ENCODE peak calls at places on chromosomes 3 and 15, in nine cellular contexts. One of them, this sample, is unnamed.

GRCh38 chr15:31442203-31443090 is 115.8 kb downstream of the KLF13 start:
- DNase-seq in A673: peak
- DNase-seq in CD4-positive, alpha-beta memory T cell: no peak
- DNase-seq in H1: no peak
- DNase-seq in mesenchymal stem cell: peak
- DNase-seq in GM23248: peak
- DNase-seq in heart right ventricle: peak
- DNase-seq in mesendoderm: peak
- DNase-seq in cardiac muscle cell: no peak
- DNase-seq in this sample: no peak

GRCh38 chr15:74324714-74325113 is 42.7 kb downstream of the CYP11A1 start:
- DNase-seq in A673: no peak
- DNase-seq in CD4-positive, alpha-beta memory T cell: no peak
- DNase-seq in H1: no peak
- DNase-seq in mesenchymal stem cell: no peak
- DNase-seq in GM23248: no peak
- DNase-seq in heart right ventricle: no peak
- DNase-seq in mesendoderm: no peak
- DNase-seq in cardiac muscle cell: no peak
- DNase-seq in this sample: no peak

GRCh38 chr3:51099794-51100542 is 285.1 kb upstream of the MANF start:
- DNase-seq in A673: peak
- DNase-seq in CD4-positive, alpha-beta memory T cell: no peak
- DNase-seq in H1: peak
- DNase-seq in mesenchymal stem cell: peak
- DNase-seq in GM23248: peak
- DNase-seq in heart right ventricle: no peak
- DNase-seq in mesendoderm: peak
- DNase-seq in cardiac muscle cell: peak
- DNase-seq in this sample: no peak

GRCh38 chr15:95174281-95174680 is 942.9 kb downstream of the MCTP2 start:
- DNase-seq in A673: no peak
- DNase-seq in CD4-positive, alpha-beta memory T cell: no peak
- DNase-seq in H1: no peak
- DNase-seq in mesenchymal stem cell: no peak
- DNase-seq in GM23248: peak
- DNase-seq in heart right ventricle: no peak
- DNase-seq in mesendoderm: no peak
- DNase-seq in cardiac muscle cell: no peak
- DNase-seq in this sample: no peak

GRCh38 chr15:56982987-56983386 is 64.5 kb downstream of the TCF12 start:
- DNase-seq in A673: no peak
- DNase-seq in CD4-positive, alpha-beta memory T cell: no peak
- DNase-seq in H1: no peak
- DNase-seq in mesenchymal stem cell: no peak
- DNase-seq in GM23248: no peak
- DNase-seq in heart right ventricle: no peak
- DNase-seq in mesendoderm: no peak
- DNase-seq in cardiac muscle cell: no peak
- DNase-seq in this sample: no peak

GRCh38 chr15:63933522-63933921 is 99.8 kb upstream of the HERC1 start:
- DNase-seq in A673: no peak
- DNase-seq in CD4-positive, alpha-beta memory T cell: no peak
- DNase-seq in H1: no peak
- DNase-seq in mesenchymal stem cell: no peak
- DNase-seq in GM23248: peak
- DNase-seq in heart right ventricle: no peak
- DNase-seq in mesendoderm: no peak
- DNase-seq in cardiac muscle cell: no peak
- DNase-seq in this sample: no peak

GRCh38 chr15:35299059-35299735 is 214.1 kb upstream of the NANOGP8 start:
- DNase-seq in A673: no peak
- DNase-seq in CD4-positive, alpha-beta memory T cell: no peak
- DNase-seq in H1: no peak
- DNase-seq in mesenchymal stem cell: no peak
- DNase-seq in GM23248: no peak
- DNase-seq in heart right ventricle: no peak
- DNase-seq in mesendoderm: no peak
- DNase-seq in cardiac muscle cell: no peak
- DNase-seq in this sample: no peak

GRCh38 chr15:64681424-64682024 is 93.9 kb downstream of the RBPMS2 start:
- DNase-seq in A673: peak
- DNase-seq in CD4-positive, alpha-beta memory T cell: no peak
- DNase-seq in H1: no peak
- DNase-seq in mesenchymal stem cell: peak
- DNase-seq in GM23248: peak
- DNase-seq in heart right ventricle: no peak
- DNase-seq in mesendoderm: peak
- DNase-seq in cardiac muscle cell: peak
- DNase-seq in this sample: no peak

GRCh38 chr3:169494982-169495381 is 168.5 kb downstream of the MECOM start:
- DNase-seq in A673: no peak
- DNase-seq in CD4-positive, alpha-beta memory T cell: no peak
- DNase-seq in H1: no peak
- DNase-seq in mesenchymal stem cell: no peak
- DNase-seq in GM23248: no peak
- DNase-seq in heart right ventricle: no peak
- DNase-seq in mesendoderm: no peak
- DNase-seq in cardiac muscle cell: no peak
- DNase-seq in this sample: no peak

GRCh38 chr15:73994912-73995622 is 551 bp downstream of the PML start:
- DNase-seq in A673: no peak
- DNase-seq in CD4-positive, alpha-beta memory T cell: no peak
- DNase-seq in H1: no peak
- DNase-seq in mesenchymal stem cell: peak
- DNase-seq in GM23248: peak
- DNase-seq in heart right ventricle: peak
- DNase-seq in mesendoderm: peak
- DNase-seq in cardiac muscle cell: no peak
- DNase-seq in this sample: peak

GRCh38 chr3:11908981-11909698 is 62.5 kb upstream of the TAMM41 start:
- DNase-seq in A673: no peak
- DNase-seq in CD4-positive, alpha-beta memory T cell: peak
- DNase-seq in H1: no peak
- DNase-seq in mesenchymal stem cell: no peak
- DNase-seq in GM23248: no peak
- DNase-seq in heart right ventricle: no peak
- DNase-seq in mesendoderm: no peak
- DNase-seq in cardiac muscle cell: no peak
- DNase-seq in this sample: peak

GRCh38 chr3:168914662-168915061 is 748.9 kb downstream of the MECOM start:
- DNase-seq in A673: no peak
- DNase-seq in CD4-positive, alpha-beta memory T cell: no peak
- DNase-seq in H1: no peak
- DNase-seq in mesenchymal stem cell: no peak
- DNase-seq in GM23248: peak
- DNase-seq in heart right ventricle: no peak
- DNase-seq in mesendoderm: peak
- DNase-seq in cardiac muscle cell: no peak
- DNase-seq in this sample: no peak

GRCh38 chr3:197737749-197738462 is 1.2 kb upstream of the RUBCN start:
- DNase-seq in A673: no peak
- DNase-seq in CD4-positive, alpha-beta memory T cell: no peak
- DNase-seq in H1: no peak
- DNase-seq in mesenchymal stem cell: no peak
- DNase-seq in GM23248: no peak
- DNase-seq in heart right ventricle: no peak
- DNase-seq in mesendoderm: no peak
- DNase-seq in cardiac muscle cell: no peak
- DNase-seq in this sample: no peak

GRCh38 chr3:195093731-195094130 is 177.2 kb downstream of the XXYLT1 start:
- DNase-seq in A673: no peak
- DNase-seq in CD4-positive, alpha-beta memory T cell: no peak
- DNase-seq in H1: no peak
- DNase-seq in mesenchymal stem cell: no peak
- DNase-seq in GM23248: no peak
- DNase-seq in heart right ventricle: peak
- DNase-seq in mesendoderm: no peak
- DNase-seq in cardiac muscle cell: no peak
- DNase-seq in this sample: no peak

DNA sequence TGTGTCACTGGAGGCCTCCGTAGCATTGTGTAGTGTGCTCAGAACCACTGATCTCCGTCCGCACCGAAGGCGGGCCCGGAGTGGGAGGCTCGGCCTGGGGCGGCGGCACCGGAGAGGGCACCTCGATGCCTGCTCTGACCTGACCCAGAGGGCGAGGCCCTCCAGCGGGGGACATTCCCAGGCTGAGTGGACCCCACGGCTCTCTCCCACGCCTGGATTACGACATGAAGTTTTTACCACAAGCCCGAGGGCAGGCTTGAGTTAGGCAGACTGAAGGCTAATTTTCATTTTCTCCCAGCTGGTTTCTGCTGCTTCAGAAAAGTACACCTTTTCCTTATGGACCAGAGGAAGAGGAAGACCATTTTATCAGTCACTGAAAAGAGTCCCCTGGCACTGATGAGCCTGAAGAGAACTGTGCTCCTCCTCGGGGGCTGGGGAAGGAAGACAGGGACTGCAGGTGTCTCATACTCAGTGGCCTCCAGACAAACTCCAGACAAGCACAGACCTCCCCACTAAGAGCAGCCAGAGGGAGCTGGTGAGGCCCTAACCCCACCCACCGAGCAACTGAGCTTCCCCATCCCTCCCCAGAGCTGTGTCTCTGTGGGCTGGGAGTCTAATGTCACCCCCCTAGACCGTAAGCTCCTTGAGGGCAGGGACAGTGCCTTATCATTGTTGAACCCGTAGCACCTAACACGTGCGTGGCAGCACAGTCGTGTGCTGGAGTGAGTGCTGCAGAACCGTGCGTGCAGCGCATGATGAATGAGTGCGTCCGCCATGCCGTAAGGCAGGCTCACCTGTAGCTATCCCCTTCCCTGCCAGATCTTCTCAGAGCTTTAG is 74.5 kb upstream of the BLM start:
- DNase-seq in A673: no peak
- DNase-seq in CD4-positive, alpha-beta memory T cell: no peak
- DNase-seq in H1: no peak
- DNase-seq in mesenchymal stem cell: no peak
- DNase-seq in GM23248: peak
- DNase-seq in heart right ventricle: no peak
- DNase-seq in mesendoderm: peak
- DNase-seq in cardiac muscle cell: no peak
- DNase-seq in this sample: no peak
- H3K27ac ChIP-seq in A673: no peak
- H3K27ac ChIP-seq in CD4-positive, alpha-beta memory T cell: no peak
- H3K27ac ChIP-seq in H1: no peak
- H3K27ac ChIP-seq in mesenchymal stem cell: no peak
- H3K27ac ChIP-seq in GM23248: no peak
- H3K27ac ChIP-seq in heart right ventricle: no peak
- H3K27ac ChIP-seq in mesendoderm: no peak
- H3K27ac ChIP-seq in cardiac muscle cell: no peak
- H3K27ac ChIP-seq in this sample: no peak

GRCh38 chr15:68582864-68583263 is 4.1 kb downstream of the CORO2B start:
- DNase-seq in A673: no peak
- DNase-seq in CD4-positive, alpha-beta memory T cell: no peak
- DNase-seq in H1: no peak
- DNase-seq in mesenchymal stem cell: no peak
- DNase-seq in GM23248: no peak
- DNase-seq in heart right ventricle: no peak
- DNase-seq in mesendoderm: no peak
- DNase-seq in cardiac muscle cell: no peak
- DNase-seq in this sample: no peak
- H3K27ac ChIP-seq in A673: no peak
- H3K27ac ChIP-seq in CD4-positive, alpha-beta memory T cell: no peak
- H3K27ac ChIP-seq in H1: no peak
- H3K27ac ChIP-seq in mesenchymal stem cell: no peak
- H3K27ac ChIP-seq in GM23248: no peak
- H3K27ac ChIP-seq in heart right ventricle: no peak
- H3K27ac ChIP-seq in mesendoderm: no peak
- H3K27ac ChIP-seq in cardiac muscle cell: no peak
- H3K27ac ChIP-seq in this sample: no peak

GRCh38 chr15:37104413-37105392 is 4.4 kb upstream of the MEIS2 start:
- DNase-seq in A673: no peak
- DNase-seq in CD4-positive, alpha-beta memory T cell: no peak
- DNase-seq in H1: no peak
- DNase-seq in mesenchymal stem cell: peak
- DNase-seq in GM23248: no peak
- DNase-seq in heart right ventricle: no peak
- DNase-seq in mesendoderm: no peak
- DNase-seq in cardiac muscle cell: no peak
- DNase-seq in this sample: no peak
- H3K27ac ChIP-seq in A673: no peak
- H3K27ac ChIP-seq in CD4-positive, alpha-beta memory T cell: no peak
- H3K27ac ChIP-seq in H1: no peak
- H3K27ac ChIP-seq in mesenchymal stem cell: no peak
- H3K27ac ChIP-seq in GM23248: no peak
- H3K27ac ChIP-seq in heart right ventricle: peak
- H3K27ac ChIP-seq in mesendoderm: no peak
- H3K27ac ChIP-seq in cardiac muscle cell: peak
- H3K27ac ChIP-seq in this sample: no peak

GRCh38 chr3:177358968-177359600 is 161.8 kb upstream of the TBL1XR1 start:
- DNase-seq in A673: peak
- DNase-seq in CD4-positive, alpha-beta memory T cell: peak
- DNase-seq in H1: peak
- DNase-seq in mesenchymal stem cell: peak
- DNase-seq in GM23248: peak
- DNase-seq in heart right ventricle: peak
- DNase-seq in mesendoderm: peak
- DNase-seq in cardiac muscle cell: peak
- DNase-seq in this sample: peak

GRCh38 chr3:177361042-177361938 is 164.0 kb upstream of the TBL1XR1 start:
- DNase-seq in A673: no peak
- DNase-seq in CD4-positive, alpha-beta memory T cell: no peak
- DNase-seq in H1: peak
- DNase-seq in mesenchymal stem cell: no peak
- DNase-seq in GM23248: no peak
- DNase-seq in heart right ventricle: no peak
- DNase-seq in mesendoderm: peak
- DNase-seq in cardiac muscle cell: no peak
- DNase-seq in this sample: no peak

GRCh38 chr3:177364236-177364635 is 167.0 kb upstream of the TBL1XR1 start:
- DNase-seq in A673: no peak
- DNase-seq in CD4-positive, alpha-beta memory T cell: no peak
- DNase-seq in H1: no peak
- DNase-seq in mesenchymal stem cell: no peak
- DNase-seq in GM23248: no peak
- DNase-seq in heart right ventricle: no peak
- DNase-seq in mesendoderm: no peak
- DNase-seq in cardiac muscle cell: no peak
- DNase-seq in this sample: no peak

GRCh38 chr3:177359601-177360357 is 162.5 kb upstream of the TBL1XR1 start:
- DNase-seq in A673: peak
- DNase-seq in CD4-positive, alpha-beta memory T cell: peak
- DNase-seq in H1: peak
- DNase-seq in mesenchymal stem cell: peak
- DNase-seq in GM23248: peak
- DNase-seq in heart right ventricle: peak
- DNase-seq in mesendoderm: peak
- DNase-seq in cardiac muscle cell: peak
- DNase-seq in this sample: peak

DNA sequence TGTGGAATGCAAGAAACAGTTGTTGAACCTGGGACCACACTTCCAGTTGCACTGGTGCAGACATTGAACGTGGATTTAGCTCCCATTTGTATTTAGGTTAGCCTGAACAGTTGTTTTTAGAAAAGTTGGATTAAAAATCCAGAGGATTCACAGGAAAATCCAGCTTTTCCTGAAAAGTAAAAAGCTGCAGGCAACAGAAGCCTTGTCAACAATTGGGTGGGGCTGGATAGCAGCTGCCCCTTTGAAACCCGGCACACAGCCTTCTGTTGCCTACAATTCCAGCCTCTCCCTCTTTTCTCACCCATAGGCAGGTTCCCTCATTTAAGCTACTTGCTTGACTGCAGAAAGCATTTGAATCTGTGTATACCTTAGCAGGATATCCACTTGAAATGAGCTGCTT is 165.4 kb upstream of the TBL1XR1 start:
- DNase-seq in A673: no peak
- DNase-seq in CD4-positive, alpha-beta memory T cell: no peak
- DNase-seq in H1: no peak
- DNase-seq in mesenchymal stem cell: no peak
- DNase-seq in GM23248: no peak
- DNase-seq in heart right ventricle: no peak
- DNase-seq in mesendoderm: no peak
- DNase-seq in cardiac muscle cell: no peak
- DNase-seq in this sample: no peak
- H3K27ac ChIP-seq in A673: no peak
- H3K27ac ChIP-seq in CD4-positive, alpha-beta memory T cell: no peak
- H3K27ac ChIP-seq in H1: no peak
- H3K27ac ChIP-seq in mesenchymal stem cell: no peak
- H3K27ac ChIP-seq in GM23248: no peak
- H3K27ac ChIP-seq in heart right ventricle: no peak
- H3K27ac ChIP-seq in mesendoderm: no peak
- H3K27ac ChIP-seq in cardiac muscle cell: no peak
- H3K27ac ChIP-seq in this sample: no peak